ENCODE peak calls at places on chromosomes 16 and 17, in seven cellular contexts. One of them, this sample, is unnamed.

GRCh38 chr16:50534556-50534955 is 13.6 kb upstream of the NKD1 start:
- DNase-seq in cardiac fibroblast: no peak
- DNase-seq in omental fat pad: no peak
- DNase-seq in lung: no peak
- DNase-seq in tibial artery: no peak
- DNase-seq in nephron progenitor cell: no peak
- DNase-seq in HepG2: no peak
- DNase-seq in this sample: no peak

GRCh38 chr16:48597563-48598392 is 12.2 kb downstream of the N4BP1 start:
- DNase-seq in cardiac fibroblast: no peak
- DNase-seq in omental fat pad: no peak
- DNase-seq in lung: no peak
- DNase-seq in tibial artery: no peak
- DNase-seq in nephron progenitor cell: no peak
- DNase-seq in HepG2: no peak
- DNase-seq in this sample: no peak

GRCh38 chr16:4911831-4912422 is 25.0 kb downstream of the PPL start:
- DNase-seq in cardiac fibroblast: peak; percentile 65
- DNase-seq in omental fat pad: no peak
- DNase-seq in lung: no peak
- DNase-seq in tibial artery: no peak
- DNase-seq in nephron progenitor cell: no peak
- DNase-seq in HepG2: peak; percentile 32
- DNase-seq in this sample: no peak

GRCh38 chr17:15507896-15508295 is 40.5 kb upstream of the CDRT4 start:
- DNase-seq in cardiac fibroblast: no peak
- DNase-seq in omental fat pad: no peak
- DNase-seq in lung: no peak
- DNase-seq in tibial artery: no peak
- DNase-seq in nephron progenitor cell: no peak
- DNase-seq in HepG2: no peak
- DNase-seq in this sample: no peak

GRCh38 chr17:49545811-49546545 is 29.7 kb upstream of the NXPH3 start:
- DNase-seq in cardiac fibroblast: no peak
- DNase-seq in omental fat pad: no peak
- DNase-seq in lung: no peak
- DNase-seq in tibial artery: no peak
- DNase-seq in nephron progenitor cell: no peak
- DNase-seq in HepG2: no peak
- DNase-seq in this sample: no peak

GRCh38 chr17:72764632-72765041 is 327.9 kb downstream of the SLC39A11 start:
- DNase-seq in cardiac fibroblast: no peak
- DNase-seq in omental fat pad: no peak
- DNase-seq in lung: no peak
- DNase-seq in tibial artery: no peak
- DNase-seq in nephron progenitor cell: no peak
- DNase-seq in HepG2: no peak
- DNase-seq in this sample: no peak

GRCh38 chr17:1985686-1986085 is 39.4 kb downstream of the RTN4RL1 start:
- DNase-seq in cardiac fibroblast: no peak
- DNase-seq in omental fat pad: no peak
- DNase-seq in lung: no peak
- DNase-seq in tibial artery: no peak
- DNase-seq in nephron progenitor cell: no peak
- DNase-seq in HepG2: no peak
- DNase-seq in this sample: no peak

GRCh38 chr17:78390241-78391050 is 12.0 kb downstream of the PGS1 start:
- DNase-seq in cardiac fibroblast: peak; percentile 87
- DNase-seq in omental fat pad: no peak
- DNase-seq in lung: no peak
- DNase-seq in tibial artery: no peak
- DNase-seq in nephron progenitor cell: no peak
- DNase-seq in HepG2: no peak
- DNase-seq in this sample: no peak

GRCh38 chr16:17031484-17032268 is 439.1 kb downstream of the XYLT1 start:
- DNase-seq in cardiac fibroblast: no peak
- DNase-seq in omental fat pad: no peak
- DNase-seq in lung: no peak
- DNase-seq in tibial artery: no peak
- DNase-seq in nephron progenitor cell: no peak
- DNase-seq in HepG2: no peak
- DNase-seq in this sample: no peak

GRCh38 chr16:3769013-3769412 is 51.7 kb upstream of the TRAP1 start:
- DNase-seq in cardiac fibroblast: no peak
- DNase-seq in omental fat pad: no peak
- DNase-seq in lung: no peak
- DNase-seq in tibial artery: no peak
- DNase-seq in nephron progenitor cell: no peak
- DNase-seq in HepG2: no peak
- DNase-seq in this sample: no peak

GRCh38 chr16:54351171-54351570 is 64.6 kb upstream of the IRX3 start:
- DNase-seq in cardiac fibroblast: no peak
- DNase-seq in omental fat pad: no peak
- DNase-seq in lung: no peak
- DNase-seq in tibial artery: no peak
- DNase-seq in nephron progenitor cell: no peak
- DNase-seq in HepG2: no peak
- DNase-seq in this sample: no peak

GRCh38 chr16:47574091-47575054 is 113.2 kb downstream of the PHKB start:
- DNase-seq in cardiac fibroblast: peak; percentile 64
- DNase-seq in omental fat pad: no peak
- DNase-seq in lung: no peak
- DNase-seq in tibial artery: no peak
- DNase-seq in nephron progenitor cell: no peak
- DNase-seq in HepG2: no peak
- DNase-seq in this sample: no peak

GRCh38 chr16:4313563-4314531 is 2.0 kb upstream of the GLIS2 start:
- DNase-seq in cardiac fibroblast: peak; percentile 57
- DNase-seq in omental fat pad: no peak
- DNase-seq in lung: peak; percentile 76
- DNase-seq in tibial artery: no peak
- DNase-seq in nephron progenitor cell: peak; percentile 76
- DNase-seq in HepG2: peak; percentile 92
- DNase-seq in this sample: no peak

GRCh38 chr16:85615014-85615851 is 2.1 kb downstream of the GSE1 start:
- DNase-seq in cardiac fibroblast: no peak
- DNase-seq in omental fat pad: no peak
- DNase-seq in lung: peak; percentile 87
- DNase-seq in tibial artery: peak; percentile 77
- DNase-seq in nephron progenitor cell: peak; percentile 61
- DNase-seq in HepG2: peak; percentile 79
- DNase-seq in this sample: no peak

GRCh38 chr17:29567362-29568330 is 809 bp upstream of the ABHD15 start:
- DNase-seq in cardiac fibroblast: peak; percentile 38
- DNase-seq in omental fat pad: peak; percentile 24
- DNase-seq in lung: peak; percentile 69
- DNase-seq in tibial artery: peak; percentile 86
- DNase-seq in nephron progenitor cell: peak; percentile 70
- DNase-seq in HepG2: peak; percentile 47
- DNase-seq in this sample: no peak
- TF ChIP-seq CTCF in cardiac fibroblast: peak; percentile 37
- TF ChIP-seq CTCF in omental fat pad: no peak
- TF ChIP-seq CTCF in lung: no peak
- TF ChIP-seq CTCF in tibial artery: peak; percentile 35
- TF ChIP-seq CTCF in nephron progenitor cell: peak; percentile 21
- TF ChIP-seq CTCF in HepG2: peak; percentile 53
- TF ChIP-seq CTCF in this sample: no peak

DNA sequence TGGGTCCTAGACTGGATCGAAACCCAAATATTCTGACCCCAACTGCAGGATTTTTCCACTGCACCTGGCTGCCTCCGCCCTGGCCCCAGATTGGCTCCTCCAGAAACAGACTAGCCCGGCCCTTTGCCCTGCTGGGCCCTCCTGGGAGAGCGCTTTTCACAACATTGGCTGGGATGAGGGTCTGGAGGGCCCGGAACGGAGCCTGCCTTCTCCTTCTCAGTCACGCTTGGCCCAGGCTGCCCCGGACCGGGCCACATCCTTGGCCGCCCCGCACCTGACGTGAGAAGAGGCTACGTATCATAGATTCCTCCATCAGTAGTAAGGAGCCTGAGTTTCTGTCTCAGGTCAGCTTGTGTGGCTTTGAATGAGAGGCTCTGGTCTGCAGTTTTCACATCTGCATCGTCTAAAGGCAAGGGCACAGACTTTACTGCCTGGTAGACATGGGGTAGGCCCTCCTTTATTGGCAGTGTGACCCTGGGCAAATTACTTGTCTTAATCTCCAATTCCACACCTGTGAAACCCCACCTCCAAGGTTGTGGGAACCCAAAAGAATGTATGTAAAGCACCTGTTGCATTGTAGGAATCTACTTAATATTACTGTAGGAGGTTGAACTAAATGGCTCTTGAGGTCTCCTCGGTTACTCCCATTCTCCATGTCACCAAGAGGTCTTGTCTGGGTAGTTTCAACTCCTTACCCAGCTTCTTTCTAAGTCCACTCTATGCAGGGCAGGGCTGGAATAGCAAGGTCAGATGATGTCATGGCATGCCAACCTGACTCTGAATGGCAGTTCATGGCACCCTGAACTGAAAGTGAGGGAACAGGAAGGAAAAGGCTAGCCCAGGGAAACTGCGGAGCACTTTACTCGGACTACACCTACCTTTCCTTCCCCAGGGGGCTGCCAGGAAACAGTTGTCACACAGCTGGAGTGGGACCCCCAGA is 666 bp downstream of the LRRC3C start:
- DNase-seq in cardiac fibroblast: no peak
- DNase-seq in omental fat pad: peak; percentile 32
- DNase-seq in lung: peak; percentile 56
- DNase-seq in tibial artery: peak; percentile 82
- DNase-seq in nephron progenitor cell: peak; percentile 32
- DNase-seq in HepG2: peak; percentile 72
- DNase-seq in this sample: no peak
- TF ChIP-seq CTCF in cardiac fibroblast: no peak
- TF ChIP-seq CTCF in omental fat pad: no peak
- TF ChIP-seq CTCF in lung: no peak
- TF ChIP-seq CTCF in tibial artery: no peak
- TF ChIP-seq CTCF in nephron progenitor cell: no peak
- TF ChIP-seq CTCF in HepG2: no peak
- TF ChIP-seq CTCF in this sample: no peak

GRCh38 chr16:73046484-73047214 is 1.3 kb downstream of the ZFHX3 start:
- DNase-seq in cardiac fibroblast: no peak
- DNase-seq in omental fat pad: no peak
- DNase-seq in lung: no peak
- DNase-seq in tibial artery: no peak
- DNase-seq in nephron progenitor cell: no peak
- DNase-seq in HepG2: no peak
- DNase-seq in this sample: no peak

GRCh38 chr16:73047221-73047535 is 750 bp downstream of the ZFHX3 start:
- DNase-seq in cardiac fibroblast: peak; percentile 67
- DNase-seq in omental fat pad: no peak
- DNase-seq in lung: no peak
- DNase-seq in tibial artery: no peak
- DNase-seq in nephron progenitor cell: no peak
- DNase-seq in HepG2: no peak
- DNase-seq in this sample: no peak

GRCh38 chr16:73049051-73049910 is 1.4 kb upstream of the ZFHX3 start:
- DNase-seq in cardiac fibroblast: no peak
- DNase-seq in omental fat pad: no peak
- DNase-seq in lung: no peak
- DNase-seq in tibial artery: peak; percentile 78
- DNase-seq in nephron progenitor cell: no peak
- DNase-seq in HepG2: no peak
- DNase-seq in this sample: no peak

GRCh38 chr16:73047536-73048291 is at the start of gene ZFHX3:
- DNase-seq in cardiac fibroblast: peak; percentile 71
- DNase-seq in omental fat pad: no peak
- DNase-seq in lung: peak; percentile 70
- DNase-seq in tibial artery: peak; percentile 89
- DNase-seq in nephron progenitor cell: peak; percentile 78
- DNase-seq in HepG2: peak; percentile 76
- DNase-seq in this sample: no peak

GRCh38 chr16:73048292-73049050 is 543 bp upstream of the ZFHX3 start:
- DNase-seq in cardiac fibroblast: peak; percentile 29
- DNase-seq in omental fat pad: no peak
- DNase-seq in lung: peak; percentile 74
- DNase-seq in tibial artery: peak; percentile 87
- DNase-seq in nephron progenitor cell: peak; percentile 75
- DNase-seq in HepG2: peak; percentile 84
- DNase-seq in this sample: no peak
- TF ChIP-seq CTCF in cardiac fibroblast: no peak
- TF ChIP-seq CTCF in omental fat pad: no peak
- TF ChIP-seq CTCF in lung: no peak
- TF ChIP-seq CTCF in tibial artery: no peak
- TF ChIP-seq CTCF in nephron progenitor cell: no peak
- TF ChIP-seq CTCF in HepG2: peak; percentile 13
- TF ChIP-seq CTCF in this sample: no peak

GRCh38 chr16:81582655-81583441 is 138.2 kb downstream of the CMIP start:
- DNase-seq in cardiac fibroblast: peak; percentile 28
- DNase-seq in omental fat pad: no peak
- DNase-seq in lung: no peak
- DNase-seq in tibial artery: no peak
- DNase-seq in nephron progenitor cell: no peak
- DNase-seq in HepG2: peak; percentile 79
- DNase-seq in this sample: no peak

GRCh38 chr16:81578636-81579413 is 134.2 kb downstream of the CMIP start:
- DNase-seq in cardiac fibroblast: no peak
- DNase-seq in omental fat pad: no peak
- DNase-seq in lung: no peak
- DNase-seq in tibial artery: no peak
- DNase-seq in nephron progenitor cell: no peak
- DNase-seq in HepG2: no peak
- DNase-seq in this sample: no peak

GRCh38 chr16:81578015-81578554 is 133.5 kb downstream of the CMIP start:
- DNase-seq in cardiac fibroblast: no peak
- DNase-seq in omental fat pad: no peak
- DNase-seq in lung: no peak
- DNase-seq in tibial artery: no peak
- DNase-seq in nephron progenitor cell: no peak
- DNase-seq in HepG2: no peak
- DNase-seq in this sample: no peak

GRCh38 chr16:81583893-81584705 is 139.5 kb downstream of the CMIP start:
- DNase-seq in cardiac fibroblast: peak; percentile 14
- DNase-seq in omental fat pad: no peak
- DNase-seq in lung: peak; percentile 81
- DNase-seq in tibial artery: no peak
- DNase-seq in nephron progenitor cell: no peak
- DNase-seq in HepG2: no peak
- DNase-seq in this sample: no peak

DNA sequence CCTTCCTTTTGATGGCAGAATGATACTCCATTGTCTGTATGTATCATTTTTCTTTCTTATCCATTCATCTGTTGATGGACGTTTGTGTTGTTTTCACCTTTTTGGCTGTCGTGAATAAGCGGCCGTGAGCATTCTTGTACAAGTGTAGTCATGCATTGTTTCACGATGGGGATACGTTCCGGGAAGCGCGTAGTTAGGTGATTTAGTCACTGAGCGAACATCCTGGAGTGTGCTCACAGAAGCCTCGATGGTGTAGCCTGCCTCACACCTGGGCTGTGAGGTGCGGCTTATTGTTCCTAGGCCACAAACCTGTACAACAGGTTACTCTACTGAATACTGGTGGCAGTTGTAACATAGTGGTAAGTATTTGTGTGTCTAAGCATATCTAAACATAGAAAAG is 136.5 kb downstream of the CMIP start:
- DNase-seq in cardiac fibroblast: no peak
- DNase-seq in omental fat pad: no peak
- DNase-seq in lung: peak; percentile 58
- DNase-seq in tibial artery: no peak
- DNase-seq in nephron progenitor cell: no peak
- DNase-seq in HepG2: no peak
- DNase-seq in this sample: no peak
- TF ChIP-seq CTCF in cardiac fibroblast: no peak
- TF ChIP-seq CTCF in omental fat pad: no peak
- TF ChIP-seq CTCF in lung: no peak
- TF ChIP-seq CTCF in tibial artery: no peak
- TF ChIP-seq CTCF in nephron progenitor cell: no peak
- TF ChIP-seq CTCF in HepG2: no peak
- TF ChIP-seq CTCF in this sample: no peak